ENCODE peak calls at places on chromosomes 6 and 20, in six cellular contexts. K is AG09309, E is testis, P is SK-N-SH, B is right atrium auricular region, M is PC-3. A is an unnamed sample.

GRCh38 chr6:111677186-111677990 is 71.7 kb upstream of the TRAF3IP2 start:
- DNase-seq in K (no peak), E (no peak), P (no peak), B (no peak), M (no peak), A (no peak)

GRCh38 chr6:37607949-37608348 is 89.7 kb downstream of the MDGA1 start:
- DNase-seq in K (no peak), E (no peak), P (peak), B (no peak), M (peak), A (no peak)

GRCh38 chr6:5763871-5764270 is 242.9 kb downstream of the NRN1 start:
- DNase-seq in K (no peak), E (no peak), P (no peak), B (no peak), M (no peak), A (no peak)

GRCh38 chr6:88867841-88868558 is 95.4 kb downstream of the RNGTT start:
- DNase-seq in K (no peak), E (no peak), P (no peak), B (no peak), M (peak), A (no peak)

GRCh38 chr6:53357576-53358343 is 9.0 kb upstream of the ELOVL5 start:
- DNase-seq in K (no peak), E (no peak), P (no peak), B (no peak), M (no peak), A (no peak)

GRCh38 chr6:30520480-30520992 is 31.2 kb downstream of the HLA-E start:
- DNase-seq in K (no peak), E (no peak), P (no peak), B (no peak), M (peak), A (no peak)

GRCh38 chr20:34037121-34037520 is 43.4 kb downstream of the RALY start:
- DNase-seq in K (no peak), E (peak), P (no peak), B (no peak), M (no peak), A (no peak)

GRCh38 chr20:19806806-19807691 is 49.0 kb downstream of the RIN2 start:
- DNase-seq in K (no peak), E (no peak), P (peak), B (no peak), M (peak), A (no peak)

GRCh38 chr6:157148391-157149323 is 174.7 kb downstream of the TMEM242 start:
- DNase-seq in K (peak), E (no peak), P (peak), B (no peak), M (peak), A (no peak)

GRCh38 chr6:151494235-151494950 is 576 bp downstream of the CCDC170 start:
- DNase-seq in K (no peak), E (peak), P (peak), B (no peak), M (peak), A (no peak)

GRCh38 chr6:104711371-104711770 is 148.3 kb downstream of the HACE1 start:
- DNase-seq in K (peak), E (no peak), P (no peak), B (no peak), M (peak), A (no peak)

GRCh38 chr20:56411759-56412472 is at the start of gene CASS4:
- DNase-seq in K (no peak), E (no peak), P (no peak), B (no peak), M (peak), A (no peak)
- H3K4me3 ChIP-seq in K (no peak), E (no peak), P (no peak), B (peak), M (no peak), A (peak)

DNA sequence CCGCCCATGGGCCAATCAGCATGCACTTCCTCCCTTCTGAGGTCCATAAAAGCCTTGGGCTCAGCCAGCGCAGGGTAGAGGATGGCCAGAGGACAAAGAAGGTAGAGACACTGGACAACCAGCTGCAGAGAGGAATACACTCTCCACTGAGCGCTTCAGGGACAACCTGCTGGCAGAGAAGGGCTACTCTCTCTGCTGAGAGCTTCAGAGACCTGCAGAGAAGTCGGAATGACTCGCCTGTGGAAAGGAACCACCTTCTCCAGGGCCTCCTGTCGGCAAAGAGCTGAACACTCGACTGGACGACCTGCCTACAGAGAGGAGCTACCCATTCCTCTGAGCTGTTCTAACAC is 31.4 kb upstream of the SLA2 start:
- DNase-seq in K (no peak), E (no peak), P (no peak), B (no peak), M (no peak), A (no peak)
- H3K4me3 ChIP-seq in K (no peak), E (no peak), P (no peak), B (no peak), M (no peak), A (no peak)

DNA sequence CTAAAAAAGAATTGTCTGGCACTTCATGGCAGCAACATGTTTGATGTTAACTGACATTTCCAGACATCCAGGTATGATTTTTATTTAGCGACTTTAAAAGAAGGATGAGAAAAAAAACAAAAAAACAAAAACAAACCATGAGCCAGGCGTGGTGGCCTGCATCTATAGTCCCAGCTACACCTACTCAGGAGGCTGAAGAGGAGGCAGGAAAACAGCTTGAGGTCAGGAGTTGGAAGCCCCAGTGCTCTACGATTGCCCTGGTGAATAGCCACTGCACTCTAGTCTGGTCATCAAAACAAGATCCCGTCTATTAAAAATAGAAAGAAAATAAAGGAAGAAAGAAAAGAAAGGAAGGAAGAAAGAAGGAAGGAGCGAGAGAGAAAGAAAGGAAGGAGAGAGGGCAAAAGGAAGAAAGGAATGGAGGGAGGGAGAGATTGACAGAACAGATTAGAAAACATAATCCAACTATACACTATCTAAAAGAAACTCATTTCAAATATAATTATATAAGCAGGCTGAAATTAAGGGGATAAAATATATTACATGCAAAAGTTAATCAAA is 141.6 kb downstream of the TRIM27 start:
- DNase-seq in K (no peak), E (no peak), P (no peak), B (no peak), M (no peak), A (no peak)
- H3K4me3 ChIP-seq in K (no peak), E (no peak), P (no peak), B (no peak), M (no peak), A (no peak)

GRCh38 chr6:158208226-158208807 is 40.2 kb downstream of the GTF2H5 start:
- DNase-seq in K (no peak), E (no peak), P (no peak), B (no peak), M (no peak), A (no peak)
- H3K4me3 ChIP-seq in K (no peak), E (no peak), P (no peak), B (no peak), M (no peak), A (no peak)

DNA sequence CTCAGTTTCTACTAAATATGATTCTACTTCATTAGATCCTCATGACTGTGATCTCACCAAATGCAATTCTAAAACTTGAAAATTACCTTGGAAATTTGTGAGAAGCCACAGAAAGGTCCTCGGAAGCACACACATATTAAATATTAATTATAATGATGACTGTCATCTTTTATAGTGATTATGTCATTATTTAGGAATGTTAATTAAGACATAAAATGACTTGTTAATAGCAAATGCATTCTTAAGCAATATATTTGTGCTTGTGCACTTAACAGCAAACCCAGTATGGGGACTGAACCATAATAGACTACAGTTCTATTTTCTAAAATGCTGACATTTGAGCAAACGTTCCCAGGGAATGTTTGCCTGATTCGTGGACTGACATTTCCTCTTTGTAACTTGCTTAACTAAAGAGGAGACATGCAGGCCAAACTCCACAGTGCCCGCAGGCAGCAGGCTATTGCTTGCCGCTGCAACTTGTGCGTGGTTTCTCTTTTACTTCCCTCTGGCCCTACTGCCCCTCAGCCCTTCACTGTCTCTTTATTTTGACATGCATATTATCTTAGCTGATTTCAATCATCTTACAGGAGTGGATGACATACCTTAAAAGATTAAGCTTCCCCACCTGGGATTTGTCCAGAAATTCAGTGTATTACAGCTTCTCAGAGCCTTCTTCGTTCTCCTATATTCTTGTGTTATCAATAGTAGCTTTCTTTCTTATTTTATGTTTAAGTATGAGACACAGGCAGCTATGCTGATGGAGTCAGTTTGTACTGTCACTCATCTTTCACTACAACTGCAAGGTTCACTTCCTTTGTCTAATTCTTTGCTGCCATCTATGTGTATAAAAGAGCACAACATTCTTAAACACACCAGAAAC is 141.5 kb downstream of the GMDS start:
- DNase-seq in K (peak), E (no peak), P (peak), B (no peak), M (peak), A (no peak)
- H3K4me3 ChIP-seq in K (no peak), E (no peak), P (peak), B (peak), M (no peak), A (peak)

GRCh38 chr6:152978058-152978457 is 4.8 kb downstream of the FBXO5 start:
- DNase-seq in K (no peak), E (no peak), P (no peak), B (no peak), M (no peak), A (no peak)
- H3K4me3 ChIP-seq in K (no peak), E (no peak), P (no peak), B (no peak), M (no peak), A (no peak)

DNA sequence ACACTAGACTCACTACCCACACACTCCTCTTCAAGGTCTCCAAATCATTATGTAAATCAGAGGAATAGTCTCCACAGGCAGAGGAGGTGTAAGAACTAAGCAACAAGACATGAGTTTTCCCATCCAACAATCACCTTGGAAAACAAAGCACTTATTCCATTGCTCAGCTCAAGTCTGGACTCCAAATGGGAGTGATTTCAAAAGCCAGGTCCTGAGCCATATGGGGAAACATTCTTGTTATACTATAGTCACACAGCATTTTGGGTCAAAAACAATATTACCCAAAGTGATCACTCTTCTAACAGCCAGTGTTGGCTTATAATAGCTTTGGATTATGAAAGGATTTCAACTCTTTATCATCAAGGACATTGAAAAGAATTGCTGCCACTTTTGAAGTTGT is 3.6 kb upstream of the PRPH2 start:
- DNase-seq in K (no peak), E (no peak), P (no peak), B (no peak), M (no peak), A (no peak)
- H3K4me3 ChIP-seq in K (no peak), E (no peak), P (no peak), B (no peak), M (no peak), A (peak)

DNA sequence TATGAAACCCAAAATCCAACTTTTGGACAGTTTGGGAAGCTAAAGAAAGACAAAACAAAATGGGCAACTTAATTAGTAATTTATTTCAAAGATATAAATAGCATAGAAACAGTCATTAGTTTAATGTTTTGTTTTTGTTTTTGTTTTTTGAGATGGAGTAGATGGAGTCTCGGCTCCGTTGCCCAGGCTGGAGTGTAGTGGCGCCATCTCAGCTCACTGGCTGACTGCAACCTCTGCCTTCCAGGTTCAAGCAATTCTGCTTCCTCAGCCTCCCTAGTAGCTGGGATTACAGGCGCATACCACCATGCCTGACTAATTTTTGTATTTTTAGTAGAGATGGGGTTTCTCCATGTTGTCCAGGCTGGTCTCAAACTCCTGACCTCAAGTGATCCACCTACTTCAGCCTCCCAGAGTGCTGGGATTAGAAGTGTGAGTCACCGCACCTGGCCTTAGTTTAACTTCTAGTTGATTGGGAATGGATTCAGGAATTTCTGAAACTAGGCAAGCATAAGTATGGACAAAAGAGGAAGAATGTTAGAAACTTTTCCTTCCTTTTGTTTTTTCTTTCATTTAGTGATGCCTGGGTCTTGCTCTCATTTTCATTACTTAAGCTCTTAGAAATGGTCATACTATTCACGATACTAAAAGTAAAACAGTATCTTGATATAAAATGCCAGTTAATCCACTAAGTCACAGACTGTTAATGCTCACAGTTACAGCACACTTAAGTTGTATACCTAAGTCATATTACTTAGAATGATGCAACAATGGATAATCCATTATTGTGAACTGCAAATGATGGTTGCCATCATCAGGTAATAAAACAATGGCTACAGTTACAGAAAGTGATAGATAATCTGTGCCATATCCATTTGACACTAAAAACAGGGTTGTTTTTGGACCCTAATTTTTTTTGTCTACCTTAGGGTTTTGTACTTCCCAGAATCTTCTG is 8.2 kb downstream of the SENP6 start:
- DNase-seq in K (no peak), E (no peak), P (no peak), B (no peak), M (no peak), A (no peak)
- H3K4me3 ChIP-seq in K (no peak), E (no peak), P (no peak), B (no peak), M (no peak), A (no peak)